ENCODE peak calls at places on chromosomes 2 and 18, in six cellular contexts. N is astrocyte, V is SK-N-SH, L is IMR-90, C is K562, D is GM23248. X is an unnamed sample.

GRCh38 chr2:15507061-15507460 is 54.1 kb downstream of the NBAS start:
- DNase-seq in L (no peak), V (no peak), N (no peak), C (no peak), D (no peak), X (no peak)

GRCh38 chr2:219358170-219359075 is 25.9 kb upstream of the RESP18 start:
- DNase-seq in C (peak; percentile 46), D (peak; percentile 25), L (no peak), N (no peak), V (peak; percentile 78), X (no peak)

GRCh38 chr18:10215444-10215843 is 239.0 kb upstream of the APCDD1 start:
- DNase-seq in L (no peak), V (no peak), N (no peak), C (no peak), D (no peak), X (no peak)

GRCh38 chr2:224837558-224837957 is 121.4 kb upstream of the CCDC195 start:
- DNase-seq in L (peak; percentile 95), N (peak; percentile 94), C (no peak), V (no peak), D (peak; percentile 94), X (peak; percentile 73)

GRCh38 chr2:148789059-148789458 is 86.0 kb upstream of the KIF5C start:
- DNase-seq in D (no peak), C (no peak), V (no peak), L (no peak), N (no peak), X (no peak)

GRCh38 chr2:122704109-122704563 is 948.7 kb downstream of the TSN start:
- DNase-seq in D (no peak), N (no peak), C (no peak), L (no peak), V (no peak), X (no peak)

GRCh38 chr18:75110311-75110710 is 98.6 kb downstream of the PTGR3 start:
- DNase-seq in V (no peak), C (no peak), D (no peak), L (no peak), N (no peak), X (no peak)

GRCh38 chr18:44130365-44130942 is 550.2 kb upstream of the SETBP1 start:
- DNase-seq in C (peak; percentile 8), N (peak; percentile 12), L (peak; percentile 3), V (peak; percentile 59), D (peak; percentile 49), X (peak; percentile 49)

GRCh38 chr2:217995741-217996141 is 7.1 kb downstream of the TNS1 start:
- DNase-seq in D (peak; percentile 84), V (peak; percentile 68), N (no peak), C (no peak), L (no peak), X (no peak)

GRCh38 chr2:111702119-111702808 is 181.7 kb downstream of the ANAPC1 start:
- DNase-seq in C (peak; percentile 86), D (peak; percentile 77), V (peak; percentile 52), L (peak; percentile 58), N (peak; percentile 28), X (peak; percentile 69)
- H3K9ac ChIP-seq in C (peak overlapping the region; percentile 21), D (no peak overlapping the region), V (no peak overlapping the region), L (no peak overlapping the region), N (no peak overlapping the region), X (peak overlapping the region; percentile 44)

DNA sequence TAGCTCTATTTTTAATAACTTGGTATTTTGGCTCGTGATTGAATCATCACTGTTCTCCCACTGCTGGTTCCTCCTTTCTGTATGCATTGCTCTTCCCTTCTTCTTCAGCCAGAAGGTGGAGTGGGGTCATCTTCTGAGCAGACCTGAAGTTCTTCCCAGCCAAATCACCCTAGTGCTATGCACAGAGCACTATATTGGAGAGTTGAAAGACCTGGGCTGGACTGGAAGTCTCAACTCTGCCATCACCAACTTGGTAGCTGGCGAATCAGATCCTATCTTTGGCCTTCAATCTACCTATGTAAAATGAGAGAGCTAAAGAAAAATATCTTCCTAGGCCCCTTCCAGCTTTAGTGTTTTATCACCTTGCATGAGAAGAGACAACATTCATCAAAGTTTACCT is 54.2 kb downstream of the CPO start:
- DNase-seq in C (no peak), N (no peak), D (no peak), V (no peak), L (peak; percentile 28), X (no peak)
- H2AFZ ChIP-seq in C (no peak overlapping the region), N (no peak overlapping the region), D (no peak overlapping the region), V (no peak overlapping the region), L (no peak overlapping the region), X (no peak overlapping the region)

DNA sequence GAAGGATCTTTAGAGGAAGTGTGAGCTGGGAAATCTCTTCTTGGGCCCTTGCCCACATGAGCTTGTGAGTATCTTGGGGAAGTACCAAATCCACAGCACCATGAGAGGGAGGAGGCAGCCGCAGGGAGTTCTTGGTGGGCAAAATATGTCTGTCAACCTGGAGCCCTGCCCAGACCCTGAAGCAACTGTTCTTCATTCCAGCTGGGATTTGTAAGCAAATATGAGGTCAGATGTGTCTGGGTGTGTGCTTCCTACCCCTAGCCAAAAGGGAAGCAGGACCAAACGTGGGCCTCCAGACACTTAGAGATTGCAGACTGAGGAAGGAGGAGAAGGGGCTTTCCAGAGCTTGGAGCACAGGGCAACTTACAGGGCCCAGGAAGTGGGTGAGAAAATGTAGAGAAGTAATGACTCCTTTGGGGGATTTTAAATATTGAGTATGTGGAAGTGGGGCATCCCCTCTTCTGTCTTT is 41.9 kb downstream of the TMEM247 start:
- DNase-seq in C (no peak), V (no peak), D (peak; percentile 86), N (peak; percentile 54), L (peak; percentile 84), X (no peak)
- H3K27ac ChIP-seq in C (no peak overlapping the region), V (no peak overlapping the region), D (peak overlapping the region; percentile 47), N (no peak overlapping the region), L (no peak overlapping the region), X (no peak overlapping the region)

GRCh38 chr2:161238559-161239415 is 69.4 kb upstream of the PSMD14 start:
- DNase-seq in L (peak; percentile 23), N (peak; percentile 46), V (peak; percentile 80), D (peak; percentile 73), C (no peak), X (peak; percentile 48)
- H3K9ac ChIP-seq in L (peak overlapping the region; percentile 51), N (peak overlapping the region; percentile 70), V (no peak overlapping the region), D (peak overlapping the region; percentile 71), C (no peak overlapping the region), X (peak overlapping the region; percentile 68)

X was measured in PC-3.